ENCODE peak calls at places on chromosomes 5 and 9, in four cellular contexts. V is GM23338, Q is A549, G is adrenal gland. D is an unnamed sample.

GRCh38 chr9:128127568-128127989 is at the start of gene PTGES2:
- DNase-seq in V (peak; percentile 83), Q (peak; percentile 64), G (peak; percentile 78), D (no peak)

GRCh38 chr9:68872026-68872501 is 141.8 kb downstream of the PRKACG start:
- DNase-seq in V (peak; percentile 95), Q (no peak), G (peak; percentile 53), D (no peak)

GRCh38 chr5:111948517-111948916 is 191.5 kb upstream of the NREP start:
- DNase-seq in V (no peak), Q (no peak), G (no peak), D (peak; percentile 70)

GRCh38 chr9:130488621-130489330 is 44.0 kb downstream of the ASS1 start:
- DNase-seq in V (no peak), Q (no peak), G (no peak), D (no peak)

GRCh38 chr5:35838370-35839042 is 18.2 kb upstream of the IL7R start:
- DNase-seq in V (no peak), Q (no peak), G (no peak), D (no peak)

GRCh38 chr5:92945630-92946097 is 635.4 kb downstream of the NR2F1-AS1 start:
- DNase-seq in V (no peak), Q (peak; percentile 19), G (no peak), D (no peak)

GRCh38 chr9:106284300-106284699 is 578.7 kb upstream of the ZNF462 start:
- DNase-seq in V (peak; percentile 63), Q (no peak), G (no peak), D (no peak)

GRCh38 chr5:145856285-145856818 is 16.5 kb downstream of the GRXCR2 start:
- DNase-seq in V (peak; percentile 90), Q (no peak), G (peak; percentile 74), D (no peak)

GRCh38 chr5:81750308-81751008 is 439 bp downstream of the SSBP2 start:
- DNase-seq in V (peak; percentile 62), Q (peak; percentile 26), G (no peak), D (no peak)

GRCh38 chr5:1444361-1445189 is 665 bp downstream of the SLC6A3 start:
- DNase-seq in V (peak; percentile 58), Q (no peak), G (no peak), D (no peak)

GRCh38 chr9:124266139-124266825 is 8.5 kb downstream of the NEK6 start:
- DNase-seq in V (no peak), Q (no peak), G (no peak), D (no peak)

GRCh38 chr5:151406322-151406947 is 41.0 kb upstream of the SLC36A1 start:
- DNase-seq in V (peak; percentile 76), Q (peak; percentile 41), G (peak; percentile 32), D (no peak)

GRCh38 chr9:15137089-15137488 is 169.9 kb downstream of the TTC39B start:
- DNase-seq in V (no peak), Q (no peak), G (no peak), D (no peak)

GRCh38 chr9:80158150-80158549 is 586.4 kb downstream of the TLE4 start:
- DNase-seq in V (no peak), Q (no peak), G (no peak), D (no peak)

GRCh38 chr9:133171161-133171955 is 7.6 kb upstream of the GBGT1 start:
- DNase-seq in V (no peak), Q (no peak), G (peak; percentile 17), D (no peak)

GRCh38 chr9:37210737-37211523 is 90.6 kb downstream of the ZCCHC7 start:
- DNase-seq in V (no peak), Q (no peak), G (no peak), D (no peak)

GRCh38 chr5:16992444-16992843 is 56.4 kb upstream of the MYO10 start:
- DNase-seq in V (no peak), Q (no peak), G (no peak), D (peak; percentile 85)

GRCh38 chr9:90189306-90189705 is 453.3 kb downstream of the DIRAS2 start:
- DNase-seq in V (no peak), Q (no peak), G (no peak), D (no peak)

GRCh38 chr5:113020461-113021273 is 44.1 kb downstream of the DCP2 start:
- DNase-seq in V (no peak), Q (no peak), G (no peak), D (peak; percentile 82)

GRCh38 chr5:56480305-56481146 is 247.4 kb upstream of the ANKRD55 start:
- DNase-seq in V (peak; percentile 74), Q (no peak), G (peak; percentile 65), D (peak; percentile 53)

GRCh38 chr9:101999441-101999840 is 261.0 kb upstream of the GRIN3A start:
- DNase-seq in V (no peak), Q (no peak), G (no peak), D (no peak)

GRCh38 chr5:138610468-138611294 is 35.5 kb upstream of the HSPA9 start:
- DNase-seq in V (peak; percentile 73), Q (peak; percentile 26), G (no peak), D (no peak)

GRCh38 chr5:62152394-62153123 is 153.4 kb upstream of the KIF2A start:
- DNase-seq in V (no peak), Q (no peak), G (no peak), D (no peak)

GRCh38 chr9:76374702-76375543 is 19.3 kb downstream of the RFK start:
- DNase-seq in V (peak; percentile 66), Q (peak; percentile 94), G (peak; percentile 61), D (peak; percentile 84)

GRCh38 chr9:74824654-74825053 is 63.1 kb downstream of the TRPM6 start:
- DNase-seq in V (no peak), Q (no peak), G (peak; percentile 77), D (no peak)

GRCh38 chr5:10735569-10736255 is 25.3 kb downstream of the DAP start:
- DNase-seq in V (no peak), Q (no peak), G (no peak), D (no peak)

GRCh38 chr9:130140701-130141100 is 31.5 kb upstream of the NCS1 start:
- DNase-seq in V (no peak), Q (no peak), G (no peak), D (no peak)

GRCh38 chr5:178331491-178331981 is 98.9 kb upstream of the PHYKPL start:
- DNase-seq in V (no peak), Q (no peak), G (peak; percentile 50), D (no peak)

GRCh38 chr5:55072668-55073067 is 29.8 kb upstream of the GZMA start:
- DNase-seq in V (no peak), Q (no peak), G (no peak), D (no peak)

GRCh38 chr5:149725296-149725695 is 4.8 kb upstream of the PPARGC1B start:
- DNase-seq in V (no peak), Q (no peak), G (no peak), D (no peak)

GRCh38 chr9:26833792-26834191 is 58.8 kb downstream of the CAAP1 start:
- DNase-seq in V (peak; percentile 23), Q (no peak), G (peak; percentile 35), D (no peak)
- H3K4me3 ChIP-seq in V (no peak overlapping the region), Q (no peak overlapping the region), G (no peak overlapping the region), D (no peak overlapping the region)

GRCh38 chr9:16612627-16613026 is 257.8 kb downstream of the BNC2 start:
- DNase-seq in V (no peak), Q (no peak), G (no peak), D (no peak)

GRCh38 chr9:16608906-16609305 is 261.6 kb downstream of the BNC2 start:
- DNase-seq in V (peak; percentile 38), Q (no peak), G (no peak), D (no peak)

GRCh38 chr9:16610538-16610937 is 259.9 kb downstream of the BNC2 start:
- DNase-seq in V (no peak), Q (no peak), G (no peak), D (no peak)

GRCh38 chr9:16611969-16612368 is 258.5 kb downstream of the BNC2 start:
- DNase-seq in V (no peak), Q (no peak), G (no peak), D (no peak)

GRCh38 chr9:16611001-16611400 is 259.5 kb downstream of the BNC2 start:
- DNase-seq in V (no peak), Q (no peak), G (no peak), D (no peak)
- H3K4me3 ChIP-seq in V (no peak overlapping the region), Q (no peak overlapping the region), G (no peak overlapping the region), D (no peak overlapping the region)

GRCh38 chr9:134381671-134382505 is 55.6 kb downstream of the RXRA start:
- DNase-seq in V (no peak), Q (no peak), G (no peak), D (no peak)
- H3K4me3 ChIP-seq in V (no peak overlapping the region), Q (no peak overlapping the region), G (no peak overlapping the region), D (no peak overlapping the region)

GRCh38 chr5:130155395-130155794 is 251.1 kb downstream of the CHSY3 start:
- DNase-seq in V (no peak), Q (no peak), G (no peak), D (no peak)

DNA sequence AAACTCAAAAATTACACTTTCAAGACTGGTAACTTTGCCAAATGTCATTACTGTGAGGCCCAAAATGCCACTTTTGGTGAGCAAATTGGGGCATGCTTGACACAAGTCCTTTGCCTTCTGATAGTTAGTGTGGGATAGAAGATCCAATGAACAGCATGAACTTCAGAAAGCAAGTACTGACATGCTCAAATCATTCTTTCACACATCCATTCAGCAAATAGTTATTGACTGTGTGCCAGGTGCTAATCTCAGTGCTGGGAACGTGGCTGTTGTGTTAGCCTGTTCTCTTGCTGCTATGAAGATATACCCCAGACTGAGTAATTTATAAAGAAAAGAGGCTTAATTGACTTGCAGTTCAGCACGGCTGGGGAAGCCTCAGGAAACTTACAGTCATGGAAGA is 247.0 kb downstream of the CHSY3 start:
- DNase-seq in V (no peak), Q (no peak), G (no peak), D (no peak)
- H3K4me3 ChIP-seq in V (no peak overlapping the region), Q (no peak overlapping the region), G (no peak overlapping the region), D (no peak overlapping the region)

GRCh38 chr9:113219972-113220371 is 1.1 kb downstream of the FKBP15 start:
- DNase-seq in V (no peak), Q (no peak), G (no peak), D (peak; percentile 59)
- H3K4me3 ChIP-seq in V (peak overlapping the region; percentile 97), Q (peak overlapping the region; percentile 81), G (peak overlapping the region; percentile 87), D (peak overlapping the region; percentile 67)